ENCODE peak calls at places on chromosome 13, in eight cellular contexts. Y is astrocyte; G is upper lobe of right lung; M is fibroblast of lung; H is RCC 7860; D is MV-4-11; L is stimulated activated CD4-positive, alpha-beta T cell treated with anti-CD3 and anti-CD28 coated beads, Interleukin-15, amount 100 ng/mL, for 48 hours; W is stimulated activated CD8-positive, alpha-beta memory T cell treated with anti-CD3 and anti-CD28 coated beads, Interleukin-7, amount 100 ng/mL, for 24 hours. Q is an unnamed sample.

GRCh38 chr13:87884874-87885273 is 213.7 kb downstream of the SLITRK5 start:
- DNase-seq in W (no peak), L (no peak), G (no peak), M (peak), D (no peak), H (peak), Y (peak), Q (no peak)

GRCh38 chr13:99987180-99988047 is 5.8 kb downstream of the ZIC2 start:
- DNase-seq in D (no peak), G (peak), W (no peak), Y (no peak), M (no peak), L (no peak), H (no peak), Q (no peak)

GRCh38 chr13:80664930-80665329 is 324.0 kb upstream of the SPRY2 start:
- DNase-seq in G (no peak), W (no peak), M (no peak), Y (no peak), L (no peak), D (no peak), H (no peak), Q (no peak)

GRCh38 chr13:91868351-91868750 is 469.9 kb downstream of the GPC5 start:
- DNase-seq in G (no peak), M (no peak), L (no peak), D (no peak), Y (no peak), W (no peak), H (no peak), Q (no peak)

GRCh38 chr13:51125495-51126226 is 14.6 kb upstream of the C13orf42 start:
- DNase-seq in M (peak), G (peak), Y (peak), D (peak), H (peak), L (peak), W (no peak), Q (peak)

GRCh38 chr13:73967397-73968165 is 166.6 kb downstream of the KLF12 start:
- DNase-seq in H (peak), D (no peak), L (no peak), M (no peak), W (no peak), Y (no peak), G (no peak), Q (no peak)

GRCh38 chr13:101523732-101524131 is 71.3 kb downstream of the ITGBL1 start:
- DNase-seq in D (no peak), L (no peak), H (peak), G (no peak), M (peak), Y (peak), W (no peak), Q (no peak)

GRCh38 chr13:45564108-45564507 is 51.4 kb downstream of the ERICH6B start:
- DNase-seq in G (no peak), H (no peak), M (peak), W (no peak), Y (peak), L (peak), D (peak), Q (no peak)

GRCh38 chr13:49351871-49352270 is 92.0 kb downstream of the CAB39L start:
- DNase-seq in D (no peak), L (no peak), Y (peak), G (no peak), M (no peak), H (no peak), W (no peak), Q (no peak)

GRCh38 chr13:34401741-34402140 is 540.3 kb upstream of the NBEA start:
- DNase-seq in L (no peak), G (no peak), D (no peak), Y (no peak), H (no peak), W (no peak), M (peak), Q (no peak)

GRCh38 chr13:112982281-112983041 is 13.4 kb downstream of the MCF2L start:
- DNase-seq in W (no peak), D (no peak), G (no peak), L (no peak), H (no peak), M (no peak), Y (no peak), Q (no peak)

GRCh38 chr13:29493796-29494195 is 101.7 kb downstream of the SLC7A1 start:
- DNase-seq in D (no peak), W (no peak), M (no peak), Y (no peak), L (no peak), G (peak), H (no peak), Q (no peak)

GRCh38 chr13:110106726-110107125 is 200.2 kb downstream of the COL4A1 start:
- DNase-seq in M (peak), L (no peak), Y (no peak), D (no peak), H (no peak), G (no peak), W (no peak), Q (peak)

GRCh38 chr13:51523082-51523518 is 61.2 kb upstream of the WDFY2 start:
- DNase-seq in D (peak), G (no peak), L (no peak), M (peak), Y (peak), W (no peak), H (peak), Q (no peak)

GRCh38 chr13:50132937-50133276 is 117.7 kb downstream of the KCNRG start:
- DNase-seq in D (no peak), W (no peak), H (no peak), G (no peak), M (no peak), Y (no peak), L (no peak), Q (no peak)

GRCh38 chr13:25371608-25372274 is at the start of gene ATP8A2:
- DNase-seq in M (no peak), Y (no peak), D (no peak), W (no peak), G (no peak), H (no peak), L (no peak), Q (peak)